ENCODE peak calls at places on chromosomes 6 and 20, in four cellular contexts. One of them, this sample, is unnamed. For H3K4me1, the result is how much of the 10 kb centered on the place peaks cover.

GRCh38 chr6:87730310-87730709 is 28.3 kb upstream of the AKIRIN2 start:
- DNase-seq in SJSA1: no peak
- DNase-seq in prostate gland: peak
- DNase-seq in IMR-90: peak
- DNase-seq in this sample: no peak

GRCh38 chr20:37297066-37297736 is 7.7 kb downstream of the MANBAL start:
- DNase-seq in IMR-90: peak
- DNase-seq in prostate gland: peak
- DNase-seq in SJSA1: no peak
- DNase-seq in this sample: no peak

GRCh38 chr20:46120136-46120535 is 2.0 kb downstream of the CD40 start:
- DNase-seq in prostate gland: no peak
- DNase-seq in IMR-90: no peak
- DNase-seq in SJSA1: no peak
- DNase-seq in this sample: no peak

GRCh38 chr6:164102701-164103100 is 688.2 kb downstream of the QKI start:
- DNase-seq in IMR-90: no peak
- DNase-seq in SJSA1: no peak
- DNase-seq in prostate gland: no peak
- DNase-seq in this sample: peak

GRCh38 chr6:53347250-53347920 is 1.4 kb downstream of the ELOVL5 start:
- DNase-seq in prostate gland: peak
- DNase-seq in IMR-90: peak
- DNase-seq in SJSA1: no peak
- DNase-seq in this sample: no peak

GRCh38 chr20:11373391-11373790 is 544.3 kb upstream of the BTBD3 start:
- DNase-seq in prostate gland: no peak
- DNase-seq in SJSA1: no peak
- DNase-seq in IMR-90: no peak
- DNase-seq in this sample: no peak

GRCh38 chr20:24638546-24639166 is 169.2 kb downstream of the SYNDIG1 start:
- DNase-seq in IMR-90: peak
- DNase-seq in SJSA1: peak
- DNase-seq in prostate gland: no peak
- DNase-seq in this sample: no peak

GRCh38 chr20:7903429-7903828 is 36.8 kb downstream of the HAO1 start:
- DNase-seq in prostate gland: no peak
- DNase-seq in IMR-90: no peak
- DNase-seq in SJSA1: no peak
- DNase-seq in this sample: no peak

GRCh38 chr20:24584078-24584477 is 114.6 kb downstream of the SYNDIG1 start:
- DNase-seq in SJSA1: peak
- DNase-seq in IMR-90: no peak
- DNase-seq in prostate gland: no peak
- DNase-seq in this sample: no peak

GRCh38 chr6:36247691-36248090 is 22.2 kb upstream of the PNPLA1 start:
- DNase-seq in SJSA1: no peak
- DNase-seq in prostate gland: no peak
- DNase-seq in IMR-90: peak
- DNase-seq in this sample: no peak

GRCh38 chr6:81623106-81623834 is 129.2 kb downstream of the TENT5A start:
- DNase-seq in IMR-90: peak
- DNase-seq in prostate gland: no peak
- DNase-seq in SJSA1: no peak
- DNase-seq in this sample: no peak

GRCh38 chr6:71929047-71929446 is 42.7 kb downstream of the RIMS1 start:
- DNase-seq in IMR-90: no peak
- DNase-seq in SJSA1: no peak
- DNase-seq in prostate gland: no peak
- DNase-seq in this sample: no peak

GRCh38 chr6:144344651-144345050 is 59.5 kb downstream of the UTRN start:
- DNase-seq in SJSA1: no peak
- DNase-seq in IMR-90: no peak
- DNase-seq in prostate gland: no peak
- DNase-seq in this sample: no peak

GRCh38 chr6:137808191-137808590 is 58.9 kb upstream of the TNFAIP3 start:
- DNase-seq in IMR-90: peak
- DNase-seq in SJSA1: no peak
- DNase-seq in prostate gland: no peak
- DNase-seq in this sample: no peak

GRCh38 chr6:93235775-93236174 is 183.6 kb downstream of the EPHA7 start:
- DNase-seq in prostate gland: no peak
- DNase-seq in IMR-90: no peak
- DNase-seq in SJSA1: no peak
- DNase-seq in this sample: peak

GRCh38 chr6:143301204-143301603 is 149.3 kb downstream of the ADAT2 start:
- DNase-seq in prostate gland: no peak
- DNase-seq in IMR-90: no peak
- DNase-seq in SJSA1: no peak
- DNase-seq in this sample: peak

GRCh38 chr20:4926531-4927156 is 74.7 kb downstream of the SLC23A2 start:
- DNase-seq in SJSA1: no peak
- DNase-seq in IMR-90: no peak
- DNase-seq in prostate gland: no peak
- DNase-seq in this sample: no peak

GRCh38 chr6:158286413-158286812 is 25.9 kb upstream of the TULP4 start:
- DNase-seq in IMR-90: peak
- DNase-seq in SJSA1: no peak
- DNase-seq in prostate gland: no peak
- DNase-seq in this sample: no peak

GRCh38 chr20:9741996-9742395 is 96.9 kb downstream of the PAK5 start:
- DNase-seq in IMR-90: no peak
- DNase-seq in SJSA1: no peak
- DNase-seq in prostate gland: no peak
- DNase-seq in this sample: no peak

GRCh38 chr6:7439243-7439642 is 49.6 kb downstream of the RIOK1 start:
- DNase-seq in SJSA1: no peak
- DNase-seq in prostate gland: no peak
- DNase-seq in IMR-90: no peak
- DNase-seq in this sample: no peak

GRCh38 chr6:151806757-151807512 is 547 bp upstream of the ESR1 start:
- DNase-seq in prostate gland: no peak
- DNase-seq in IMR-90: no peak
- DNase-seq in SJSA1: no peak
- DNase-seq in this sample: no peak

GRCh38 chr6:170099387-170099786 is 191.5 kb downstream of the DLL1 start:
- DNase-seq in IMR-90: no peak
- DNase-seq in prostate gland: no peak
- DNase-seq in SJSA1: peak
- DNase-seq in this sample: no peak

GRCh38 chr6:91341473-91341872 is 754.6 kb upstream of the MAP3K7 start:
- DNase-seq in SJSA1: no peak
- DNase-seq in prostate gland: no peak
- DNase-seq in IMR-90: no peak
- DNase-seq in this sample: peak

GRCh38 chr20:17646901-17647301 is 35.1 kb downstream of the RRBP1 start:
- DNase-seq in SJSA1: no peak
- DNase-seq in prostate gland: no peak
- DNase-seq in IMR-90: no peak
- DNase-seq in this sample: peak

GRCh38 chr6:35557239-35557638 is 44.5 kb upstream of the TULP1 start:
- DNase-seq in prostate gland: no peak
- DNase-seq in IMR-90: no peak
- DNase-seq in SJSA1: no peak
- DNase-seq in this sample: no peak

GRCh38 chr6:149769676-149770075 is 20.1 kb downstream of the PCMT1 start:
- DNase-seq in IMR-90: no peak
- DNase-seq in prostate gland: no peak
- DNase-seq in SJSA1: no peak
- DNase-seq in this sample: no peak

GRCh38 chr6:56043076-56043475 is 167.7 kb upstream of the BMP5 start:
- DNase-seq in prostate gland: no peak
- DNase-seq in SJSA1: no peak
- DNase-seq in IMR-90: no peak
- DNase-seq in this sample: no peak

GRCh38 chr6:107616776-107617175 is 126.9 kb downstream of the SOBP start:
- DNase-seq in SJSA1: no peak
- DNase-seq in prostate gland: no peak
- DNase-seq in IMR-90: no peak
- DNase-seq in this sample: peak

GRCh38 chr6:134317471-134318131 is at the start of gene SGK1:
- DNase-seq in prostate gland: peak
- DNase-seq in SJSA1: no peak
- DNase-seq in IMR-90: peak
- DNase-seq in this sample: peak

GRCh38 chr6:109477725-109478124 is 5.3 kb downstream of the ZBTB24 start:
- DNase-seq in prostate gland: no peak
- DNase-seq in SJSA1: no peak
- DNase-seq in IMR-90: no peak
- DNase-seq in this sample: peak

GRCh38 chr6:127618729-127619128 is 41.8 kb downstream of the C6orf58 start:
- DNase-seq in prostate gland: no peak
- DNase-seq in IMR-90: peak
- DNase-seq in SJSA1: no peak
- DNase-seq in this sample: no peak

GRCh38 chr6:6379573-6379972 is 59.1 kb upstream of the F13A1 start:
- DNase-seq in IMR-90: no peak
- DNase-seq in SJSA1: no peak
- DNase-seq in prostate gland: no peak
- DNase-seq in this sample: no peak

GRCh38 chr6:129033173-129033572 is 150.2 kb downstream of the LAMA2 start:
- DNase-seq in SJSA1: no peak
- DNase-seq in IMR-90: no peak
- DNase-seq in prostate gland: no peak
- DNase-seq in this sample: no peak

GRCh38 chr6:129030231-129030630 is 147.3 kb downstream of the LAMA2 start:
- DNase-seq in IMR-90: no peak
- DNase-seq in prostate gland: no peak
- DNase-seq in SJSA1: no peak
- DNase-seq in this sample: no peak

GRCh38 chr6:129031051-129031599 is 148.2 kb downstream of the LAMA2 start:
- DNase-seq in SJSA1: peak
- DNase-seq in prostate gland: no peak
- DNase-seq in IMR-90: peak
- DNase-seq in this sample: no peak

GRCh38 chr6:129032602-129033001 is 149.7 kb downstream of the LAMA2 start:
- DNase-seq in IMR-90: no peak
- DNase-seq in SJSA1: no peak
- DNase-seq in prostate gland: no peak
- DNase-seq in this sample: no peak

DNA sequence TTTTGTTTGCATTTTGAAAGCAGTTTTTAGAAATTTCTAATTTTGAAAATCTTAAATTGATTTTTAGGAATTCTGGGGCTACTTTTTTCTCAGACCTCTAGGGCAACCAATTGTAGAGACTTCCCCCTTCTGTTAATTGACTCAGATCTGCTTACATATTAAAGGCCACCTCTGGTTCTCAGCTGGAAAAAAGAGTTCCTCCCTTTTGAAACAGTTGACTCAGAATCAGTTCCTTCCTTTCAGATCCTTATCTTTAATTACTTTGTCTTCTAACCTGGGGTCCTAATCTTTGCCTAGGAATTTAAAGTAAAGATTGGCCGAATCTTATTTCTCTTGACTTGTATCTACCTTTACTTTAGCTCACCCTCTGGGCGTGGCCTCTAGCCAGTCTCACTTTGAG is 146.8 kb downstream of the LAMA2 start:
- DNase-seq in prostate gland: no peak
- DNase-seq in IMR-90: no peak
- DNase-seq in SJSA1: no peak
- DNase-seq in this sample: no peak
- H3K4me3 ChIP-seq in prostate gland: no peak
- H3K4me3 ChIP-seq in IMR-90: no peak
- H3K4me3 ChIP-seq in SJSA1: no peak
- H3K4me3 ChIP-seq in this sample: no peak

DNA sequence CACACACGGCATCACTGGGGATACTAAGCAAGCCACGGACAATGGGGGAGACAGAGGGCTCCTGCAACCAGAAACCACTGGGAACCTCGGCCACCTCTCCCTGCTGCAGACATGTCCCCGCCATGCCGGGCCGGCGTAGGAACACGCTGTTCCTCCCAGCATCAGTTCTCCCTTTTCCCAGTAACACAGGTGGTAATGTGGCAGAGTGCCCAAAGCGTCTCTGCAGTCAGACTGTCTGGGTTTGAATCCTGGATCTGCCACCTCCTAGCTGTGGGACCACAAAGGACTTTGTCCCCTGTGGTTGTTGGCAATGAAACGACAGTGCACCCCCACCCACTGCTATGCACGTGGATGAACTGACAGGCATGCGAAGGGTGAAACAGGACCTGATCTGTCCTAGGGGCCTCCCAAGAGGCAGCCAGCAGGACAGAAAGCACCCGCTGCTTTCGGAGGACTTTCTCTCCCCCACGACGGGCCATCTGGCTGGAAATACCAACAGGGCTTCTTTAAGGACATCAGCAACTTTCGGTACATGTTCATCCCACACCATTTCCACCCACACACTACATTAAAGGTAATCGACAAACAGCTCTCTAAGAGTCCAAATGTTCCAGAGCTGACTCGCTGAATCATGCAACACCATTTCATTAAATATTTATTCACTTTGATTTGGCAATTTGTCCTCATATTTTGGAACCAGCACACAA is 74.1 kb downstream of the SULF2 start:
- DNase-seq in SJSA1: no peak
- DNase-seq in IMR-90: no peak
- DNase-seq in prostate gland: no peak
- DNase-seq in this sample: no peak
- H3K4me1 ChIP-seq in SJSA1: under half
- H3K4me1 ChIP-seq in IMR-90: under half
- H3K4me1 ChIP-seq in prostate gland: under half
- H3K4me1 ChIP-seq in this sample: under half

GRCh38 chr20:58513580-58514285 is 1.5 kb downstream of the APCDD1L start:
- DNase-seq in IMR-90: no peak
- DNase-seq in prostate gland: no peak
- DNase-seq in SJSA1: peak
- DNase-seq in this sample: no peak
- H3K4me3 ChIP-seq in IMR-90: peak
- H3K4me3 ChIP-seq in prostate gland: no peak
- H3K4me3 ChIP-seq in SJSA1: no peak
- H3K4me3 ChIP-seq in this sample: peak

GRCh38 chr6:28326371-28326948 is 9.5 kb downstream of the ZSCAN31 start:
- DNase-seq in IMR-90: no peak
- DNase-seq in prostate gland: no peak
- DNase-seq in SJSA1: no peak
- DNase-seq in this sample: no peak

GRCh38 chr6:28322661-28323060 is 13.3 kb downstream of the ZSCAN31 start:
- DNase-seq in SJSA1: no peak
- DNase-seq in IMR-90: no peak
- DNase-seq in prostate gland: peak
- DNase-seq in this sample: no peak

GRCh38 chr6:28323813-28324424 is 12.0 kb downstream of the ZSCAN31 start:
- DNase-seq in prostate gland: no peak
- DNase-seq in IMR-90: no peak
- DNase-seq in SJSA1: no peak
- DNase-seq in this sample: no peak
- H3K4me1 ChIP-seq in prostate gland: under half
- H3K4me1 ChIP-seq in IMR-90: under half
- H3K4me1 ChIP-seq in SJSA1: under half
- H3K4me1 ChIP-seq in this sample: under half

DNA sequence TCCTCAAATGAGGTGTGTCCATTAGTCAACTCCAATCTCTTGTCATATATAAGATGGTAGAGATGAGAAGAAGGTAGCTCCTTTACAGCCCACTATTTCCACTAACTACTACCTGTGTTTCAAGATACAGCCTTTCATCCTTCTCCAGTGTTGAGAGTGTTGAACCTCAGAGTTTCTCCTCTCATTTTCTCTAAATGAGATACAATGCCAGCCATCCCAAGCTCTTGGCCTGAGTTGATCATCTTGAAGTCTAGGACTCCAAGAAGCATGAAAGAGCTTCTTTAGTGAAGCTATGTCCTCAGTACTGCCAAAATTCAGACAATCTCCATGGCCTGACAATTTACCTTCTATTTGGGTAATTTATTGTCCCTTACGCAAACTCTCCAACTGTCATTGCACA is 548 bp upstream of the HLA-DRA start:
- DNase-seq in IMR-90: no peak
- DNase-seq in SJSA1: no peak
- DNase-seq in prostate gland: no peak
- DNase-seq in this sample: no peak
- H3K4me3 ChIP-seq in IMR-90: no peak
- H3K4me3 ChIP-seq in SJSA1: no peak
- H3K4me3 ChIP-seq in prostate gland: no peak
- H3K4me3 ChIP-seq in this sample: no peak